ENCODE peak calls at places on chromosomes 5 and 9, in nine cellular contexts. A is SHP77; W is activated CD4-positive, alpha-beta T cell treated with anti-CD3 and anti-CD28 coated beads for 48 hours; R is skeletal muscle cell; C is effector memory CD8-positive, alpha-beta T cell; G is left cardiac atrium; M is AG04450; U is cardiac fibroblast; N is lower leg skin. I is an unnamed sample.

GRCh38 chr9:133233681-133234432 is 24.8 kb upstream of the OBP2B start:
- DNase-seq in M (no peak), C (no peak), A (no peak), U (peak), R (no peak), W (no peak), G (no peak), N (no peak), I (no peak)

GRCh38 chr5:96577909-96578308 is 84.3 kb upstream of the CAST start:
- DNase-seq in N (no peak), R (no peak), M (no peak), C (no peak), U (peak), G (no peak), W (no peak), A (no peak), I (no peak)

GRCh38 chr5:39608024-39608423 is 183.2 kb upstream of the DAB2 start:
- DNase-seq in U (peak), G (no peak), A (no peak), C (no peak), W (no peak), N (no peak), M (no peak), R (peak), I (no peak)

GRCh38 chr9:90009447-90009846 is 404.6 kb downstream of the GADD45G start:
- DNase-seq in G (no peak), N (no peak), C (no peak), M (no peak), W (no peak), R (no peak), A (no peak), U (no peak), I (no peak)

GRCh38 chr5:172583931-172584511 is 57.0 kb upstream of the NEURL1B start:
- DNase-seq in G (peak), A (no peak), C (no peak), W (no peak), N (no peak), U (no peak), M (no peak), R (no peak), I (no peak)

GRCh38 chr5:83927140-83927733 is 206.6 kb upstream of the HAPLN1 start:
- DNase-seq in W (peak), C (peak), N (peak), A (peak), R (no peak), U (peak), M (no peak), G (peak), I (peak)

GRCh38 chr9:124477211-124478013 is 27.2 kb downstream of the ADGRD2 start:
- DNase-seq in N (no peak), A (no peak), R (no peak), U (no peak), G (no peak), C (no peak), M (no peak), W (peak), I (peak)

GRCh38 chr5:893137-893506 is 438 bp downstream of the TRIP13 start:
- DNase-seq in U (no peak), M (no peak), C (no peak), W (no peak), N (no peak), G (no peak), A (no peak), R (no peak), I (no peak)

GRCh38 chr5:150636391-150637244 is 3.8 kb upstream of the SYNPO start:
- DNase-seq in M (no peak), N (no peak), U (peak), R (no peak), G (peak), A (no peak), C (no peak), W (no peak), I (no peak)

GRCh38 chr9:123484130-123484529 is 128.1 kb downstream of the CRB2 start:
- DNase-seq in M (no peak), A (no peak), W (no peak), G (no peak), N (no peak), C (no peak), R (no peak), U (no peak), I (no peak)

GRCh38 chr9:78860806-78861475 is 564.0 kb downstream of the PSAT1 start:
- DNase-seq in C (no peak), U (peak), R (peak), M (no peak), N (no peak), A (no peak), W (no peak), G (no peak), I (no peak)

GRCh38 chr9:22079873-22080341 is 70.8 kb upstream of the CDKN2B start:
- DNase-seq in G (peak), W (peak), U (peak), R (peak), M (peak), N (peak), A (no peak), C (no peak), I (no peak)

GRCh38 chr5:152642406-152642805 is 237.3 kb upstream of the NMUR2 start:
- DNase-seq in W (no peak), N (no peak), A (no peak), C (no peak), M (no peak), U (no peak), G (no peak), R (no peak), I (no peak)

GRCh38 chr9:130940693-130941576 is 1.9 kb upstream of the FIBCD1 start:
- DNase-seq in A (peak), W (peak), R (no peak), U (peak), G (peak), C (peak), M (no peak), N (peak), I (peak)

GRCh38 chr9:16257604-16258003 is 612.9 kb downstream of the BNC2 start:
- DNase-seq in M (no peak), C (no peak), W (no peak), N (no peak), R (no peak), G (no peak), U (peak), A (no peak), I (no peak)

GRCh38 chr5:76022611-76023010 is 60.6 kb upstream of the SV2C start:
- DNase-seq in M (no peak), N (no peak), R (no peak), U (no peak), G (no peak), W (no peak), C (no peak), A (no peak), I (no peak)

GRCh38 chr5:60856059-60856458 is 12.0 kb upstream of the ELOVL7 start:
- DNase-seq in M (no peak), A (no peak), N (no peak), G (no peak), C (no peak), U (peak), R (peak), W (no peak), I (no peak)

GRCh38 chr9:90198956-90199355 is 443.7 kb downstream of the DIRAS2 start:
- DNase-seq in G (no peak), M (no peak), R (no peak), N (no peak), W (no peak), A (no peak), U (no peak), C (no peak), I (no peak)

GRCh38 chr5:150073086-150073625 is 13.2 kb downstream of the CSF1R start:
- DNase-seq in N (no peak), M (no peak), R (no peak), A (no peak), C (no peak), G (no peak), U (no peak), W (no peak), I (no peak)

GRCh38 chr5:36607838-36608783 is 1.7 kb downstream of the SLC1A3 start:
- DNase-seq in N (no peak), R (no peak), C (no peak), U (peak), A (no peak), M (no peak), G (no peak), W (no peak), I (no peak)

GRCh38 chr9:127170652-127171051 is 48.2 kb upstream of the ANGPTL2 start:
- DNase-seq in G (no peak), R (no peak), W (no peak), U (no peak), N (no peak), A (no peak), M (no peak), C (no peak), I (no peak)

I was measured in NCI-H774.